ENCODE peak calls at places on chromosomes 1 and 21, in eight cellular contexts. J is dermis blood vessel endothelial cell, L is T1000, Y is SHP77, P is AG04450, F is HT-29, G is A172, Z is adrenal gland. K is an unnamed sample.

GRCh38 chr1:111619635-111620411 is at the start of gene RAP1A:
- DNase-seq in J (peak), L (peak), Y (peak), P (peak), F (peak), G (peak), Z (peak), K (peak)

GRCh38 chr1:212699839-212700596 is at the start of gene BATF3:
- DNase-seq in J (peak), L (peak), Y (no peak), P (no peak), F (no peak), G (no peak), Z (peak), K (no peak)

GRCh38 chr1:155044812-155045690 is 6.1 kb upstream of the ADAM15 start:
- DNase-seq in J (peak), L (peak), Y (peak), P (peak), F (peak), G (peak), Z (peak), K (peak)

GRCh38 chr1:212260557-212261342 is 24.5 kb upstream of the PPP2R5A start:
- DNase-seq in J (no peak), L (no peak), Y (no peak), P (no peak), F (peak), G (peak), Z (no peak), K (peak)

GRCh38 chr1:246753670-246754535 is 29.7 kb downstream of the SCCPDH start:
- DNase-seq in J (peak), L (peak), Y (peak), P (peak), F (peak), G (peak), Z (peak), K (peak)

GRCh38 chr1:22126531-22126930 is 16.4 kb downstream of the WNT4 start:
- DNase-seq in J (no peak), L (no peak), Y (no peak), P (no peak), F (no peak), G (no peak), Z (no peak), K (no peak)

GRCh38 chr1:31849653-31850052 is 33.8 kb upstream of the SPOCD1 start:
- DNase-seq in J (no peak), L (no peak), Y (no peak), P (no peak), F (no peak), G (no peak), Z (no peak), K (no peak)

GRCh38 chr1:76141898-76142297 is 67.4 kb downstream of the ST6GALNAC3 start:
- DNase-seq in J (no peak), L (no peak), Y (no peak), P (no peak), F (no peak), G (no peak), Z (no peak), K (no peak)

GRCh38 chr1:106022312-106022902 is 1034.1 kb upstream of the PRMT6 start:
- DNase-seq in J (peak), L (no peak), Y (no peak), P (no peak), F (peak), G (no peak), Z (no peak), K (no peak)

GRCh38 chr1:183989078-183989577 is 48.4 kb downstream of the COLGALT2 start:
- DNase-seq in J (no peak), L (peak), Y (no peak), P (peak), F (no peak), G (peak), Z (no peak), K (peak)

GRCh38 chr1:27770293-27770830 is 2.7 kb upstream of the STX12 start:
- DNase-seq in J (no peak), L (no peak), Y (no peak), P (no peak), F (no peak), G (no peak), Z (no peak), K (no peak)

GRCh38 chr1:25710583-25711347 is 89.2 kb upstream of the SELENON start:
- DNase-seq in J (no peak), L (no peak), Y (no peak), P (no peak), F (no peak), G (no peak), Z (no peak), K (no peak)

GRCh38 chr21:43992121-43992520 is 20.0 kb upstream of the TRAPPC10 start:
- DNase-seq in J (no peak), L (no peak), Y (no peak), P (no peak), F (no peak), G (no peak), Z (no peak), K (no peak)

GRCh38 chr1:213779228-213779627 is 208.5 kb upstream of the PROX1 start:
- DNase-seq in J (no peak), L (no peak), Y (no peak), P (no peak), F (peak), G (peak), Z (no peak), K (peak)

GRCh38 chr1:82090104-82090503 is 289.4 kb downstream of the ADGRL2 start:
- DNase-seq in J (peak), L (no peak), Y (no peak), P (no peak), F (peak), G (peak), Z (no peak), K (no peak)

GRCh38 chr1:192147626-192148025 is 10.6 kb upstream of the RGS18 start:
- DNase-seq in J (no peak), L (no peak), Y (no peak), P (no peak), F (no peak), G (peak), Z (no peak), K (peak)

GRCh38 chr21:41168391-41169257 is 664 bp downstream of the BACE2 start:
- DNase-seq in J (peak), L (no peak), Y (peak), P (no peak), F (no peak), G (peak), Z (peak), K (peak)

GRCh38 chr1:151840421-151840820 is 801 bp upstream of the C2CD4D start:
- DNase-seq in J (no peak), L (no peak), Y (no peak), P (no peak), F (no peak), G (no peak), Z (no peak), K (no peak)

GRCh38 chr1:161304927-161305871 is 4.6 kb downstream of the MPZ start:
- DNase-seq in J (no peak), L (no peak), Y (no peak), P (no peak), F (no peak), G (no peak), Z (no peak), K (no peak)

GRCh38 chr1:201019321-201019977 is 4.1 kb downstream of the KIF21B start:
- DNase-seq in J (no peak), L (no peak), Y (no peak), P (no peak), F (peak), G (peak), Z (peak), K (peak)

GRCh38 chr21:34319585-34319984 is 44.2 kb upstream of the KCNE2 start:
- DNase-seq in J (no peak), L (no peak), Y (no peak), P (no peak), F (no peak), G (no peak), Z (no peak), K (no peak)

GRCh38 chr21:45030637-45031218 is 43.7 kb upstream of the ADARB1 start:
- DNase-seq in J (peak), L (no peak), Y (no peak), P (no peak), F (no peak), G (no peak), Z (no peak), K (no peak)

GRCh38 chr21:41643246-41643966 is 123.4 kb downstream of the RIPK4 start:
- DNase-seq in J (no peak), L (no peak), Y (no peak), P (no peak), F (no peak), G (peak), Z (no peak), K (no peak)

GRCh38 chr1:32741417-32742131 is 39.0 kb upstream of the SYNC start:
- DNase-seq in J (peak), L (no peak), Y (no peak), P (no peak), F (peak), G (no peak), Z (no peak), K (no peak)

GRCh38 chr1:154219511-154219910 is 1.2 kb upstream of the UBAP2L start:
- DNase-seq in J (peak), L (no peak), Y (peak), P (no peak), F (peak), G (peak), Z (peak), K (peak)

GRCh38 chr1:29674625-29675326 is 438.5 kb downstream of the PTPRU start:
- DNase-seq in J (no peak), L (no peak), Y (no peak), P (no peak), F (no peak), G (no peak), Z (no peak), K (no peak)

GRCh38 chr1:184982002-184982954 is 8.0 kb upstream of the NIBAN1 start:
- DNase-seq in J (peak), L (peak), Y (peak), P (peak), F (peak), G (peak), Z (peak), K (peak)

GRCh38 chr21:33230518-33231324 is 983 bp downstream of the IFNAR2 start:
- DNase-seq in J (peak), L (peak), Y (no peak), P (no peak), F (peak), G (peak), Z (peak), K (peak)

GRCh38 chr1:189970331-189971230 is 507.1 kb downstream of the BRINP3 start:
- DNase-seq in J (no peak), L (no peak), Y (no peak), P (no peak), F (no peak), G (no peak), Z (no peak), K (peak)

GRCh38 chr1:19582318-19582717 is 61.8 kb upstream of the NBL1 start:
- DNase-seq in J (peak), L (no peak), Y (no peak), P (no peak), F (peak), G (peak), Z (peak), K (peak)

GRCh38 chr1:81151300-81151699 is 649.4 kb upstream of the ADGRL2 start:
- DNase-seq in J (no peak), L (no peak), Y (no peak), P (no peak), F (no peak), G (no peak), Z (no peak), K (peak)

K was measured in mammary epithelial cell.